ENCODE peak calls at places on chromosomes 3 and 15, in eight cellular contexts. N, B, O, W, G, D, R and S are unnamed samples.

GRCh38 chr3:130379274-130379673 is 33.8 kb downstream of the COL6A5 start:
- DNase-seq in B (no peak), G (no peak), N (peak; percentile 60), W (no peak), O (no peak), R (no peak), D (no peak), S (no peak)

GRCh38 chr3:13654330-13655073 is 105.6 kb downstream of the FBLN2 start:
- DNase-seq in N (no peak), R (no peak), B (no peak), W (no peak), O (no peak), G (peak; percentile 62), D (no peak), S (no peak)

GRCh38 chr3:59424268-59425010 is 374.6 kb upstream of the CFAP20DC start:
- DNase-seq in R (no peak), O (no peak), G (no peak), B (no peak), W (no peak), D (no peak), N (peak; percentile 80), S (peak; percentile 69)

GRCh38 chr3:192433704-192434103 is 293.6 kb downstream of the FGF12 start:
- DNase-seq in G (no peak), B (no peak), W (no peak), N (no peak), D (no peak), R (no peak), O (no peak), S (no peak)

GRCh38 chr15:66850078-66850991 is 148.3 kb downstream of the SMAD6 start:
- DNase-seq in R (no peak), N (no peak), B (no peak), G (no peak), D (no peak), O (peak; percentile 51), W (no peak), S (no peak)

GRCh38 chr15:35549567-35549966 is 3.6 kb upstream of the DPH6 start:
- DNase-seq in G (no peak), B (no peak), R (no peak), O (no peak), N (no peak), W (peak; percentile 66), D (no peak), S (no peak)

GRCh38 chr15:64892850-64893403 is 18.8 kb upstream of the ANKDD1A start:
- DNase-seq in D (no peak), B (no peak), O (no peak), W (no peak), N (no peak), R (no peak), G (no peak), S (no peak)

GRCh38 chr3:87553058-87553457 is 276.7 kb upstream of the POU1F1 start:
- DNase-seq in N (no peak), B (no peak), R (no peak), D (no peak), W (no peak), G (no peak), O (no peak), S (no peak)

GRCh38 chr15:26983822-26984221 is 12.8 kb downstream of the GABRG3 start:
- DNase-seq in N (no peak), R (no peak), G (no peak), O (no peak), W (no peak), B (no peak), D (no peak), S (no peak)

GRCh38 chr15:28191832-28192231 is 92.7 kb upstream of the OCA2 start:
- DNase-seq in G (peak; percentile 62), W (peak; percentile 8), N (peak; percentile 38), D (peak; percentile 90), B (peak; percentile 1), R (no peak), O (peak; percentile 41), S (peak; percentile 36)

GRCh38 chr3:128478576-128479506 is 12.2 kb upstream of the DNAJB8 start:
- DNase-seq in B (no peak), W (no peak), D (no peak), R (no peak), O (no peak), N (no peak), G (no peak), S (no peak)

GRCh38 chr3:111794701-111795100 is 64.4 kb upstream of the PHLDB2 start:
- DNase-seq in G (no peak), N (no peak), B (no peak), O (no peak), W (no peak), R (no peak), D (no peak), S (no peak)

GRCh38 chr3:112333002-112333385 is at the start of gene CD200:
- DNase-seq in W (peak; percentile 56), O (peak; percentile 44), N (no peak), B (no peak), R (peak; percentile 43), G (peak; percentile 70), D (peak; percentile 89), S (no peak)

GRCh38 chr15:49696441-49696840 is 75.6 kb downstream of the DTWD1 start:
- DNase-seq in N (peak; percentile 67), R (no peak), G (no peak), W (no peak), D (no peak), B (no peak), O (no peak), S (no peak)

GRCh38 chr3:9158865-9159630 is 90.4 kb downstream of the SRGAP3 start:
- DNase-seq in N (no peak), W (no peak), B (no peak), O (no peak), G (no peak), D (no peak), R (no peak), S (no peak)

GRCh38 chr3:157999246-157999645 is 107.0 kb downstream of the SHOX2 start:
- DNase-seq in W (no peak), B (peak; percentile 61), R (no peak), N (no peak), G (no peak), O (no peak), D (no peak), S (no peak)

GRCh38 chr3:124625084-124625483 is 105.2 kb upstream of the UMPS start:
- DNase-seq in G (no peak), R (no peak), D (no peak), W (no peak), N (no peak), B (no peak), O (no peak), S (no peak)

GRCh38 chr3:100972867-100973266 is 20.4 kb downstream of the ABI3BP start:
- DNase-seq in R (no peak), W (no peak), D (no peak), B (no peak), G (no peak), O (no peak), N (no peak), S (no peak)

GRCh38 chr15:77025066-77025435 is 30.1 kb downstream of the PSTPIP1 start:
- DNase-seq in N (no peak), D (peak; percentile 47), R (no peak), G (no peak), W (no peak), O (no peak), B (no peak), S (no peak)

GRCh38 chr3:152295834-152296233 is 27.1 kb downstream of the MBNL1 start:
- DNase-seq in B (no peak), O (no peak), D (no peak), G (no peak), W (no peak), N (no peak), R (no peak), S (no peak)

GRCh38 chr3:42708611-42709151 is 6.1 kb upstream of the HHATL start:
- DNase-seq in N (no peak), R (no peak), W (no peak), O (peak; percentile 4), D (no peak), G (no peak), B (no peak), S (no peak)

GRCh38 chr3:126464494-126464893 is 11.2 kb downstream of the ZXDC start:
- DNase-seq in N (no peak), B (no peak), D (no peak), G (no peak), W (no peak), O (no peak), R (no peak), S (no peak)

GRCh38 chr3:11548721-11549131 is 95.0 kb downstream of the VGLL4 start:
- DNase-seq in R (no peak), B (no peak), W (no peak), N (peak; percentile 80), G (peak; percentile 45), D (no peak), O (no peak), S (no peak)

GRCh38 chr15:72236381-72237285 is 5.6 kb upstream of the PKM start:
- DNase-seq in D (no peak), B (no peak), O (no peak), G (peak; percentile 66), R (no peak), N (no peak), W (no peak), S (no peak)

GRCh38 chr3:183455064-183455463 is 26.6 kb upstream of the MCF2L2 start:
- DNase-seq in D (no peak), W (no peak), N (peak; percentile 61), R (no peak), O (no peak), G (no peak), B (no peak), S (no peak)

GRCh38 chr3:162544246-162544645 is 1047.6 kb downstream of the OTOL1 start:
- DNase-seq in G (no peak), R (no peak), O (no peak), B (no peak), N (no peak), D (no peak), W (no peak), S (no peak)

GRCh38 chr15:66704019-66704782 is 2.2 kb downstream of the SMAD6 start:
- DNase-seq in D (no peak), W (no peak), G (no peak), B (no peak), N (no peak), O (no peak), R (no peak), S (no peak)

GRCh38 chr3:43726511-43726910 is 35.8 kb downstream of the ABHD5 start:
- DNase-seq in N (peak; percentile 31), B (no peak), O (no peak), W (no peak), D (no peak), R (no peak), G (no peak), S (no peak)

GRCh38 chr15:49656734-49657133 is 35.9 kb downstream of the DTWD1 start:
- DNase-seq in B (no peak), N (no peak), W (no peak), G (no peak), R (no peak), O (no peak), D (no peak), S (no peak)

GRCh38 chr15:43473885-43474284 is 19.1 kb downstream of the TP53BP1 start:
- DNase-seq in B (no peak), R (no peak), G (no peak), N (no peak), D (no peak), W (no peak), O (no peak), S (no peak)

GRCh38 chr3:196502775-196503181 is 790 bp downstream of the RNF168 start:
- DNase-seq in G (peak; percentile 47), R (peak; percentile 33), W (peak; percentile 30), D (peak; percentile 44), N (peak; percentile 62), O (peak; percentile 44), B (no peak), S (peak; percentile 64)

GRCh38 chr15:52257734-52258062 is 37.9 kb downstream of the MYO5C start:
- DNase-seq in W (peak; percentile 26), D (no peak), B (no peak), N (no peak), G (no peak), O (no peak), R (no peak), S (no peak)

GRCh38 chr3:45011756-45012441 is 14.2 kb upstream of the CLEC3B start:
- DNase-seq in G (no peak), N (peak; percentile 97), R (no peak), D (no peak), W (no peak), O (peak; percentile 79), B (no peak), S (peak; percentile 80)

GRCh38 chr3:124142389-124142970 is 150.6 kb upstream of the ROPN1 start:
- DNase-seq in O (peak; percentile 28), R (no peak), N (no peak), W (no peak), B (no peak), G (no peak), D (no peak), S (no peak)